ENCODE peak calls at places on chromosomes 7 and 10, in five cellular contexts. One of them, this sample, is unnamed. For H3K4me1, the result is how much of the 10 kb centered on the place peaks cover.

GRCh38 chr10:18659784-18660561 is 742 bp downstream of the ARL5B start:
- DNase-seq in gastrocnemius medialis: no peak
- DNase-seq in DND-41: no peak
- DNase-seq in adrenal gland: no peak
- DNase-seq in OCI-LY7: peak
- DNase-seq in this sample: no peak

GRCh38 chr10:103855424-103855823 is at the start of gene SH3PXD2A:
- DNase-seq in gastrocnemius medialis: no peak
- DNase-seq in DND-41: peak
- DNase-seq in adrenal gland: no peak
- DNase-seq in OCI-LY7: no peak
- DNase-seq in this sample: peak

GRCh38 chr10:42952358-42952757 is 124.5 kb upstream of the RET start:
- DNase-seq in gastrocnemius medialis: no peak
- DNase-seq in DND-41: no peak
- DNase-seq in adrenal gland: no peak
- DNase-seq in OCI-LY7: no peak
- DNase-seq in this sample: no peak

GRCh38 chr10:133154996-133155778 is 4.8 kb upstream of the KNDC1 start:
- DNase-seq in gastrocnemius medialis: no peak
- DNase-seq in DND-41: no peak
- DNase-seq in adrenal gland: no peak
- DNase-seq in OCI-LY7: no peak
- DNase-seq in this sample: no peak

GRCh38 chr10:84288151-84288550 is 40.2 kb upstream of the CCSER2 start:
- DNase-seq in gastrocnemius medialis: no peak
- DNase-seq in DND-41: no peak
- DNase-seq in adrenal gland: no peak
- DNase-seq in OCI-LY7: no peak
- DNase-seq in this sample: no peak

GRCh38 chr10:32927750-32928149 is 30.3 kb downstream of the ITGB1 start:
- DNase-seq in gastrocnemius medialis: no peak
- DNase-seq in DND-41: no peak
- DNase-seq in adrenal gland: no peak
- DNase-seq in OCI-LY7: no peak
- DNase-seq in this sample: no peak

GRCh38 chr10:16986082-16986405 is 143.6 kb downstream of the CUBN start:
- DNase-seq in gastrocnemius medialis: no peak
- DNase-seq in DND-41: no peak
- DNase-seq in adrenal gland: no peak
- DNase-seq in OCI-LY7: no peak
- DNase-seq in this sample: no peak

GRCh38 chr7:18792866-18793595 is 297.5 kb downstream of the HDAC9 start:
- DNase-seq in gastrocnemius medialis: no peak
- DNase-seq in DND-41: no peak
- DNase-seq in adrenal gland: no peak
- DNase-seq in OCI-LY7: no peak
- DNase-seq in this sample: no peak

GRCh38 chr7:120944826-120945562 is 5.6 kb upstream of the ING3 start:
- DNase-seq in gastrocnemius medialis: no peak
- DNase-seq in DND-41: no peak
- DNase-seq in adrenal gland: no peak
- DNase-seq in OCI-LY7: no peak
- DNase-seq in this sample: no peak

GRCh38 chr10:74282853-74283205 is 131.8 kb downstream of the ADK start:
- DNase-seq in gastrocnemius medialis: no peak
- DNase-seq in DND-41: no peak
- DNase-seq in adrenal gland: no peak
- DNase-seq in OCI-LY7: no peak
- DNase-seq in this sample: no peak

GRCh38 chr7:26156454-26157365 is 4.7 kb downstream of the NFE2L3 start:
- DNase-seq in gastrocnemius medialis: no peak
- DNase-seq in DND-41: peak
- DNase-seq in adrenal gland: no peak
- DNase-seq in OCI-LY7: peak
- DNase-seq in this sample: peak

GRCh38 chr7:102320601-102321350 is 34.1 kb downstream of the SH2B2 start:
- DNase-seq in gastrocnemius medialis: no peak
- DNase-seq in DND-41: no peak
- DNase-seq in adrenal gland: no peak
- DNase-seq in OCI-LY7: no peak
- DNase-seq in this sample: no peak
- H3K4me3 ChIP-seq in gastrocnemius medialis: no peak
- H3K4me3 ChIP-seq in DND-41: no peak
- H3K4me3 ChIP-seq in adrenal gland: no peak
- H3K4me3 ChIP-seq in OCI-LY7: no peak
- H3K4me3 ChIP-seq in this sample: no peak

DNA sequence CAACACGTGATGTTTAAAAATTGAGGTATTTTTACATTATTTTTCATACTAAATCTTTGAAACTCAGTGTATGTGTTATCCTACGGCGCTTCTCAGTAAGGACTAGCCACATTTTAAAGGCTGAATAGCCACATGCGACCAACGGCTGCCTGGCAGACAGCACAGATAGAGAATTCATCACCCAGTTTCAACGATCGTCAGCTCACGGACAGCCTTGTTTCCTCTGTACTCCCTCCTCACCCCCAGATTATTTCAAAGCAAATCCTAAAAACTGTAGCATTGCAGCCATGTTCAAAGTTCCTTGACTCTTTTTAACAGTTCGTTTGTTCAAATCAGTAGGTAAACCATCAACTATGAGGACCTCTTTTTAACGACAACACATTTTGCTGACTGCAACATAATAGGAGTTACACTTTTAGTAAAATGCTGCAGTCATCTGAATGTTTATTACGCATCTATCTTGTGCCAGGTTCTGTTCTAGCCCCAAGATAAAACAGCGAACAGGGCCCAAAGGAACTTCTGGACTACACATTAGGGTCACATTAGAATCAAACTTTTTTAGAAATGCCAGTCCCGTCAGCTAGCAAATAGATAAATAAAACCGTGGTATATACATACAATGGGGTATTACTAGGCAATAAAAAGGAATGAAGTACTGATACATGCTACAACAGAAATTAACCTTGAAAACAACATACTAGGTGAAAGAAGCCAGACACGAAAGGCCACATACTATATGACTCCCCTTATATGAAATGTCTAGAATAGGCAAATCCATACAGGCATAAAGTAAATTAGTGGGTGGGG is 5.7 kb downstream of the OSBPL3 start:
- DNase-seq in gastrocnemius medialis: no peak
- DNase-seq in DND-41: no peak
- DNase-seq in adrenal gland: no peak
- DNase-seq in OCI-LY7: no peak
- DNase-seq in this sample: no peak
- H3K4me1 ChIP-seq in gastrocnemius medialis: under half
- H3K4me1 ChIP-seq in DND-41: half or more
- H3K4me1 ChIP-seq in adrenal gland: under half
- H3K4me1 ChIP-seq in OCI-LY7: half or more
- H3K4me1 ChIP-seq in this sample: under half

GRCh38 chr7:984361-985126 is 1.6 kb downstream of the CYP2W1 start:
- DNase-seq in gastrocnemius medialis: no peak
- DNase-seq in DND-41: no peak
- DNase-seq in adrenal gland: no peak
- DNase-seq in OCI-LY7: no peak
- DNase-seq in this sample: no peak

GRCh38 chr7:986766-987722 is 4.1 kb downstream of the CYP2W1 start:
- DNase-seq in gastrocnemius medialis: no peak
- DNase-seq in DND-41: no peak
- DNase-seq in adrenal gland: peak
- DNase-seq in OCI-LY7: no peak
- DNase-seq in this sample: no peak

GRCh38 chr7:985127-985416 is 2.1 kb downstream of the CYP2W1 start:
- DNase-seq in gastrocnemius medialis: no peak
- DNase-seq in DND-41: no peak
- DNase-seq in adrenal gland: no peak
- DNase-seq in OCI-LY7: no peak
- DNase-seq in this sample: no peak

GRCh38 chr7:987909-988308 is 4.9 kb downstream of the CYP2W1 start:
- DNase-seq in gastrocnemius medialis: no peak
- DNase-seq in DND-41: no peak
- DNase-seq in adrenal gland: no peak
- DNase-seq in OCI-LY7: no peak
- DNase-seq in this sample: no peak

GRCh38 chr7:985915-986741 is 3.1 kb downstream of the CYP2W1 start:
- DNase-seq in gastrocnemius medialis: no peak
- DNase-seq in DND-41: no peak
- DNase-seq in adrenal gland: peak
- DNase-seq in OCI-LY7: no peak
- DNase-seq in this sample: no peak
- H3K27ac ChIP-seq in gastrocnemius medialis: no peak
- H3K27ac ChIP-seq in DND-41: no peak
- H3K27ac ChIP-seq in adrenal gland: peak
- H3K27ac ChIP-seq in OCI-LY7: no peak
- H3K27ac ChIP-seq in this sample: no peak

DNA sequence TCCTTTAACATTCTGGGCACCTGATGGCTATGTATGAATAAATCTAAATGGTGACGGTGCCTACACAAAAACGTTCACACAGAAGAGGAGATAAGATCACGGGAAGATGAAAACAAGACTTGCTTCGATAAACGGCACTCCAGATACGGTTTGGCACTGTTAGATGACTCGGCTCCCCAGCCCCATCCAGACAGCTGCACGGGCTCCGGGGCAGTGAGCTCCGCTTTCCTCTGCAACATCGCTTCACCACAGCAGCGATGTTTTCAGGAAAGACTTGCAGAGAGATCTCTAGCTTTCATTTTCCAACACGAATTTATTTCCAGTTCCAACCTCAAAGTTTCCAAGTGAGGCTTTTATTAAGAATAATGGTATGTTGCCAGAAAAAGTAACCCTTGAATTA is 132.1 kb downstream of the KLF6 start:
- DNase-seq in gastrocnemius medialis: no peak
- DNase-seq in DND-41: peak
- DNase-seq in adrenal gland: no peak
- DNase-seq in OCI-LY7: no peak
- DNase-seq in this sample: peak
- H3K4me3 ChIP-seq in gastrocnemius medialis: peak
- H3K4me3 ChIP-seq in DND-41: peak
- H3K4me3 ChIP-seq in adrenal gland: no peak
- H3K4me3 ChIP-seq in OCI-LY7: no peak
- H3K4me3 ChIP-seq in this sample: no peak

DNA sequence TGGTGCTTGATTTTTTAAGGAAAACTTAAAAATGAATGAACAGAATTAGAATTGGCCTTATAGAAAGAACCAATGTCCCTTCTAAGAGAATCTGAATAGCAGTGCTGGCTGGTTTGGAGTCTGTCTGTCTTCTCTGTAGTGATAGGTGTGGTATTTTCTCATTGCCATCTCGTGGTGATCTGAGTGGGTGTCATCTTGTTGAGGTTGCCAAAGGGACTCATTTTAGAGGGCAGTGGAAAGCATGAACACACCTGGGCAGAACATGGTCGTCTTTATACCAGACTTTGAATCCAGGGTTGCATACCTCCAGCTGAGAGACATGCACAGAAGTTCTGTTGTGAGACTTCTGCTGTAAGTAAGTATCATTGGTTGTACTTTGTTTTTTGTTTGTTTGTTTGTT is 15.8 kb downstream of the CUL1 start:
- DNase-seq in gastrocnemius medialis: no peak
- DNase-seq in DND-41: no peak
- DNase-seq in adrenal gland: no peak
- DNase-seq in OCI-LY7: no peak
- DNase-seq in this sample: no peak
- H3K4me1 ChIP-seq in gastrocnemius medialis: half or more
- H3K4me1 ChIP-seq in DND-41: under half
- H3K4me1 ChIP-seq in adrenal gland: under half
- H3K4me1 ChIP-seq in OCI-LY7: half or more
- H3K4me1 ChIP-seq in this sample: under half

DNA sequence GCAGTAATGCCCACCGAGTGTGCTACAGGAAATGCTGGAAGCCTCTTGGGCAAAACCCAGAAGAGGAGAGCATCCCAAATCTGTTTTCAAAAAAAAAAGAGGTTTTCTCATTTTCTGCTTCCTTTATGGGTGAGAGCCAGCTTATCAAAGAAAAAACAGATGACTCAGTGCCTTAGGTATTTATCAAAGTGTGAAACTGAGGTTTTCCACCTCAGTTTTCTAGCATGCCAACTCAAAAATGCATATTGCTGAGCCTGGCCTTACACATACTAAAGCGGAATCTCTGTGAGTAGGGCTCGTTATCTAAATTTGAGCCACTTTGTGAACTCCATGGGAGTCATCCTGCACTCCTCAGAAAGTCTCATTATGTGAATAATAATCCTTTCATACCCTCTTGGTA is 705.1 kb downstream of the SUGCT start:
- DNase-seq in gastrocnemius medialis: no peak
- DNase-seq in DND-41: no peak
- DNase-seq in adrenal gland: no peak
- DNase-seq in OCI-LY7: no peak
- DNase-seq in this sample: no peak
- H3K27ac ChIP-seq in gastrocnemius medialis: no peak
- H3K27ac ChIP-seq in DND-41: no peak
- H3K27ac ChIP-seq in adrenal gland: no peak
- H3K27ac ChIP-seq in OCI-LY7: no peak
- H3K27ac ChIP-seq in this sample: no peak

This sample was measured in naive thymus-derived CD4-positive, alpha-beta T cell.